ENCODE peak calls at places on chromosomes 7 and 10, in ten cellular contexts. V is psoas muscle; S is effector memory CD4-positive, alpha-beta T cell; J is heart left ventricle; W is WERI-Rb-1; R is CD8-positive, alpha-beta T cell; D is foreskin fibroblast; U is thoracic aorta; E is brain microvascular endothelial cell; N is CD8-positive, alpha-beta memory T cell. I is an unnamed sample.

GRCh38 chr7:19378340-19378704 is 233.1 kb upstream of the FERD3L start:
- DNase-seq in V (no peak), S (no peak), J (no peak), W (no peak), R (no peak), D (no peak), U (no peak), E (no peak), N (no peak), I (no peak)

GRCh38 chr7:127252736-127253288 is at the start of gene GRM8:
- DNase-seq in V (peak), S (no peak), J (peak), W (peak), R (peak), D (peak), U (peak), E (peak), N (no peak), I (peak)

GRCh38 chr7:134434701-134435100 is 24.2 kb downstream of the AKR1B1 start:
- DNase-seq in V (no peak), S (no peak), J (no peak), W (peak), R (no peak), D (no peak), U (no peak), E (no peak), N (no peak), I (no peak)

GRCh38 chr7:153514006-153514405 is 538.2 kb upstream of the DPP6 start:
- DNase-seq in V (no peak), S (no peak), J (no peak), W (no peak), R (no peak), D (no peak), U (no peak), E (no peak), N (no peak), I (no peak)

GRCh38 chr10:79247373-79248137 is 99.7 kb upstream of the PPIF start:
- DNase-seq in V (no peak), S (no peak), J (no peak), W (no peak), R (no peak), D (no peak), U (no peak), E (no peak), N (no peak), I (no peak)

GRCh38 chr10:44362866-44363711 is 21.8 kb downstream of the CXCL12 start:
- DNase-seq in V (no peak), S (no peak), J (no peak), W (no peak), R (no peak), D (no peak), U (no peak), E (no peak), N (no peak), I (no peak)

GRCh38 chr10:66678521-66678920 is 247.3 kb upstream of the LRRTM3 start:
- DNase-seq in V (no peak), S (no peak), J (no peak), W (no peak), R (no peak), D (peak), U (no peak), E (no peak), N (no peak), I (no peak)

GRCh38 chr7:20514364-20514763 is 101.1 kb upstream of the ABCB5 start:
- DNase-seq in V (no peak), S (no peak), J (peak), W (peak), R (no peak), D (no peak), U (no peak), E (peak), N (no peak), I (peak)

GRCh38 chr10:69388488-69388887 is 28.2 kb downstream of the TACR2 start:
- DNase-seq in V (no peak), S (no peak), J (no peak), W (no peak), R (no peak), D (no peak), U (no peak), E (no peak), N (no peak), I (no peak)

GRCh38 chr7:98509836-98510235 is 107.2 kb upstream of the NPTX2 start:
- DNase-seq in V (no peak), S (no peak), J (no peak), W (no peak), R (no peak), D (peak), U (no peak), E (no peak), N (no peak), I (no peak)

GRCh38 chr10:91552706-91553105 is 80.2 kb downstream of the PPP1R3C start:
- DNase-seq in V (no peak), S (no peak), J (no peak), W (peak), R (no peak), D (no peak), U (no peak), E (no peak), N (no peak), I (no peak)

GRCh38 chr7:30920584-30921539 is 9.2 kb downstream of the AQP1 start:
- DNase-seq in V (peak), S (no peak), J (peak), W (peak), R (no peak), D (peak), U (peak), E (peak), N (no peak), I (peak)

GRCh38 chr7:96833701-96834453 is 124.2 kb upstream of the SEM1 start:
- DNase-seq in V (no peak), S (no peak), J (no peak), W (no peak), R (no peak), D (no peak), U (no peak), E (peak), N (no peak), I (no peak)

GRCh38 chr10:81021428-81022129 is 483.9 kb downstream of the SH2D4B start:
- DNase-seq in V (no peak), S (no peak), J (no peak), W (no peak), R (no peak), D (no peak), U (no peak), E (no peak), N (no peak), I (no peak)

GRCh38 chr7:118175751-118176150 is 8.2 kb upstream of the LSM8 start:
- DNase-seq in V (no peak), S (no peak), J (no peak), W (no peak), R (no peak), D (no peak), U (no peak), E (no peak), N (no peak), I (no peak)

GRCh38 chr10:61028861-61029361 is 84.9 kb upstream of the RHOBTB1 start:
- DNase-seq in V (no peak), S (no peak), J (no peak), W (no peak), R (no peak), D (peak), U (no peak), E (peak), N (no peak), I (peak)

GRCh38 chr10:69004821-69005220 is 16.2 kb downstream of the KIFBP start:
- DNase-seq in V (no peak), S (no peak), J (no peak), W (no peak), R (no peak), D (peak), U (no peak), E (peak), N (peak), I (no peak)

GRCh38 chr10:122143238-122143841 is 127.8 kb upstream of the BTBD16 start:
- DNase-seq in V (peak), S (no peak), J (no peak), W (no peak), R (no peak), D (no peak), U (no peak), E (no peak), N (no peak), I (no peak)

GRCh38 chr10:126016884-126017283 is 120.5 kb downstream of the FANK1 start:
- DNase-seq in V (no peak), S (no peak), J (no peak), W (no peak), R (no peak), D (no peak), U (no peak), E (no peak), N (no peak), I (no peak)

GRCh38 chr7:69545175-69545574 is 53.1 kb upstream of the AUTS2 start:
- DNase-seq in V (no peak), S (no peak), J (no peak), W (no peak), R (no peak), D (no peak), U (no peak), E (no peak), N (no peak), I (no peak)

GRCh38 chr10:34719336-34719735 is 95.8 kb downstream of the PARD3 start:
- DNase-seq in V (no peak), S (no peak), J (no peak), W (no peak), R (no peak), D (no peak), U (no peak), E (no peak), N (no peak), I (no peak)

GRCh38 chr7:100105534-100105933 is 4.1 kb downstream of the AP4M1 start:
- DNase-seq in V (no peak), S (no peak), J (no peak), W (no peak), R (no peak), D (no peak), U (no peak), E (no peak), N (no peak), I (no peak)

GRCh38 chr7:100106633-100107032 is 5.2 kb downstream of the AP4M1 start:
- DNase-seq in V (no peak), S (no peak), J (no peak), W (no peak), R (no peak), D (no peak), U (no peak), E (no peak), N (no peak), I (no peak)

GRCh38 chr7:100101016-100101862 is at the start of the genes AP4M1 and MCM7:
- DNase-seq in V (peak), S (peak), J (peak), W (peak), R (peak), D (peak), U (peak), E (peak), N (peak), I (peak)

GRCh38 chr7:100100420-100101015 is 679 bp downstream of the MCM7 start:
- DNase-seq in V (peak), S (peak), J (peak), W (peak), R (peak), D (peak), U (peak), E (peak), N (peak), I (peak)

GRCh38 chr7:100102950-100103840 is 1.8 kb downstream of the AP4M1 start:
- DNase-seq in V (no peak), S (no peak), J (no peak), W (no peak), R (no peak), D (peak), U (no peak), E (peak), N (no peak), I (no peak)
- H3K4me3 ChIP-seq in V (no peak), S (no peak), J (no peak), W (peak), R (no peak), D (no peak), U (no peak), E (peak), N (no peak), I (no peak)

GRCh38 chr10:48302515-48303476 is 3.7 kb upstream of the MAPK8 start:
- DNase-seq in V (no peak), S (no peak), J (no peak), W (no peak), R (no peak), D (no peak), U (no peak), E (no peak), N (no peak), I (no peak)

GRCh38 chr10:48307584-48307983 is 1.1 kb downstream of the MAPK8 start:
- DNase-seq in V (no peak), S (no peak), J (no peak), W (no peak), R (no peak), D (no peak), U (no peak), E (no peak), N (no peak), I (no peak)

GRCh38 chr10:48306870-48307531 is 524 bp downstream of the MAPK8 start:
- DNase-seq in V (peak), S (peak), J (peak), W (peak), R (peak), D (peak), U (peak), E (peak), N (peak), I (peak)

GRCh38 chr10:48306265-48306869 is at the start of gene MAPK8:
- DNase-seq in V (peak), S (peak), J (peak), W (peak), R (peak), D (peak), U (peak), E (peak), N (peak), I (peak)

DNA sequence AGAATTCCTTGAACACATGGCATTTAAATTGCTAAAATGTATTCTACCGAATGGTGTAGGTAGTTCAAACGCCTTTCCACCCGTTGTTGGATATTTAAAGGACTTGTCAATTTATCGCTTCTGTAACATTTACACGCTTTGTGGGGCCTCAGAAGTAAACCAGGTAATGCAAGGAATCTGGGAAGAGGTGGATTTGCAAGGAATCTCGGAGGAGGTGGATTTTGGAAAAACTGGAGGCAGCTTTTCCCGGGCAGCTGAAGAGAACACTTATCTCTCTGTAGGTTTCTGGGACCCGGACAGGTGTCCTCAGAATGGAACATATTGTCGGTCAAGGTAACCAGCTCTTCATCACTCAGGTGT is 592 bp upstream of the MAPK8 start:
- DNase-seq in V (no peak), S (no peak), J (no peak), W (no peak), R (no peak), D (no peak), U (no peak), E (no peak), N (no peak), I (no peak)
- H3K4me3 ChIP-seq in V (peak), S (no peak), J (peak), W (peak), R (peak), D (peak), U (peak), E (peak), N (peak), I (peak)

GRCh38 chr10:32627183-32627582 is 181.2 kb downstream of the CCDC7 start:
- DNase-seq in V (no peak), S (no peak), J (no peak), W (no peak), R (no peak), D (no peak), U (no peak), E (no peak), N (no peak), I (no peak)

DNA sequence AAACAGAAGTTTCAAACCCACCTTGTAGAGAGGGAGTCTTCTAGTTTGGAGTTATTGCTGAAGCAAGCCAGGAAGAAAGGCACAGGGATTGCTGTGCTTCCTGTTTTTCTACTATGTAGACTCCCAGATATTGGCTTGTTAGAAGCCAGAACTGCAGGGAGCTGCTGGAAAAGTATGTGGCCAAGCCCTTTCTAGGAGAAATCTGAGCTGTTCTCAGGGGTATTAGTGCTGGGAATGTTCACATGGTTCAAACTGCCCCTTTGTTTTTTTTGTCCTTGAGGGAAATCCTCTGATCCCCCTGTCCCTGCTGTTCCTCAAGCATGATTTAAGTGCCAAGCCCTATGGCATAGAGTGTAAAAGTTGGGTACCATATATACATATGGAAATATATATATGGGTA is 184.0 kb downstream of the CCDC7 start:
- DNase-seq in V (no peak), S (no peak), J (no peak), W (no peak), R (no peak), D (no peak), U (no peak), E (no peak), N (no peak), I (no peak)
- H3K4me3 ChIP-seq in V (no peak), S (no peak), J (no peak), W (no peak), R (no peak), D (no peak), U (no peak), E (no peak), N (no peak), I (no peak)

GRCh38 chr7:50264908-50265307 is 39.6 kb upstream of the IKZF1 start:
- DNase-seq in V (no peak), S (no peak), J (no peak), W (no peak), R (peak), D (no peak), U (no peak), E (no peak), N (peak), I (no peak)
- H3K4me3 ChIP-seq in V (no peak), S (no peak), J (no peak), W (no peak), R (no peak), D (no peak), U (no peak), E (no peak), N (peak), I (no peak)

GRCh38 chr10:51057925-51058324 is 16.4 kb upstream of the PRKG1 start:
- DNase-seq in V (no peak), S (no peak), J (no peak), W (no peak), R (no peak), D (no peak), U (no peak), E (no peak), N (no peak), I (no peak)
- H3K4me3 ChIP-seq in V (no peak), S (no peak), J (no peak), W (no peak), R (no peak), D (no peak), U (no peak), E (no peak), N (no peak), I (no peak)

GRCh38 chr10:92903633-92904032 is 55.3 kb downstream of the EXOC6 start:
- DNase-seq in V (no peak), S (no peak), J (no peak), W (no peak), R (no peak), D (no peak), U (no peak), E (no peak), N (no peak), I (no peak)

GRCh38 chr10:92897916-92898315 is 49.6 kb downstream of the EXOC6 start:
- DNase-seq in V (no peak), S (no peak), J (no peak), W (no peak), R (no peak), D (no peak), U (no peak), E (no peak), N (no peak), I (peak)

GRCh38 chr10:92907280-92907679 is 59.0 kb downstream of the EXOC6 start:
- DNase-seq in V (no peak), S (no peak), J (no peak), W (no peak), R (no peak), D (no peak), U (no peak), E (no peak), N (no peak), I (no peak)

DNA sequence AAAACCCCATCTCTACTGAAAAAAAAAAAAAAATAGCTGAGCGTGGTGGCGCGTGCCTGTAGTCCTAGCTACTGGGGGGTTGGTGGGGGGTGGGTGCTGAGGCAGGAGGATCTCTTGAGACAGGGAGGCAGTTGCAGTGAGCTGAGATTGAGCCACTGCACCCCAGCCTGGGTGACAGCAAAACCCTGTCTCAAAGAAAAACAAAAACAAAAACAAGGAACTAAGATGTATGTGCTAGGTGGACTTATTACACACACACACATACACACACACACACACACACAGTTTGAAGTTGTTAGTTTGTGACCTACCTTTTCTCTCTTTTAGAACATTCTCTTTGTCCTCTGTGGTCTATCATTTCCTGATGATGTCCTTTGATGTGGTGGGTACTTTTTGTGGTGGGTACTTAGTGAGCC is 53.5 kb downstream of the EXOC6 start:
- DNase-seq in V (no peak), S (peak), J (no peak), W (no peak), R (peak), D (no peak), U (no peak), E (no peak), N (peak), I (no peak)
- H3K4me3 ChIP-seq in V (no peak), S (peak), J (no peak), W (no peak), R (peak), D (no peak), U (no peak), E (no peak), N (no peak), I (no peak)

GRCh38 chr10:22317771-22318565 is 1.8 kb downstream of the COMMD3 start:
- DNase-seq in V (no peak), S (no peak), J (no peak), W (no peak), R (no peak), D (no peak), U (no peak), E (no peak), N (no peak), I (no peak)
- H3K4me3 ChIP-seq in V (peak), S (no peak), J (no peak), W (no peak), R (no peak), D (peak), U (peak), E (no peak), N (no peak), I (no peak)